ENCODE peak calls at places on chromosomes 11 and 22, in five cellular contexts. One of them, this sample, is unnamed.

GRCh38 chr22:26547426-26547825 is 35.2 kb upstream of the TFIP11 start:
- DNase-seq in psoas muscle: no peak
- DNase-seq in colonic mucosa: no peak
- DNase-seq in IMR-90: peak; percentile 11
- DNase-seq in CD8-positive, alpha-beta T cell: peak; percentile 13
- DNase-seq in this sample: no peak

GRCh38 chr11:13338437-13339069 is 61.0 kb downstream of the BMAL1 start:
- DNase-seq in psoas muscle: no peak
- DNase-seq in colonic mucosa: no peak
- DNase-seq in IMR-90: peak; percentile 69
- DNase-seq in CD8-positive, alpha-beta T cell: no peak
- DNase-seq in this sample: peak; percentile 60

GRCh38 chr11:121067453-121067852 is 33.6 kb upstream of the TECTA start:
- DNase-seq in psoas muscle: no peak
- DNase-seq in colonic mucosa: no peak
- DNase-seq in IMR-90: peak; percentile 70
- DNase-seq in CD8-positive, alpha-beta T cell: no peak
- DNase-seq in this sample: peak; percentile 61

GRCh38 chr11:100830978-100831732 is 144.1 kb downstream of the ARHGAP42 start:
- DNase-seq in psoas muscle: no peak
- DNase-seq in colonic mucosa: no peak
- DNase-seq in IMR-90: peak; percentile 81
- DNase-seq in CD8-positive, alpha-beta T cell: no peak
- DNase-seq in this sample: peak; percentile 63

GRCh38 chr22:42745118-42745517 is 24.4 kb upstream of the A4GALT start:
- DNase-seq in psoas muscle: no peak
- DNase-seq in colonic mucosa: no peak
- DNase-seq in IMR-90: peak; percentile 75
- DNase-seq in CD8-positive, alpha-beta T cell: no peak
- DNase-seq in this sample: no peak

GRCh38 chr11:13889566-13890214 is 72.8 kb upstream of the SPON1 start:
- DNase-seq in psoas muscle: no peak
- DNase-seq in colonic mucosa: no peak
- DNase-seq in IMR-90: no peak
- DNase-seq in CD8-positive, alpha-beta T cell: no peak
- DNase-seq in this sample: no peak

GRCh38 chr11:134586726-134587125 is 174.7 kb upstream of the B3GAT1 start:
- DNase-seq in psoas muscle: no peak
- DNase-seq in colonic mucosa: no peak
- DNase-seq in IMR-90: no peak
- DNase-seq in CD8-positive, alpha-beta T cell: no peak
- DNase-seq in this sample: no peak

GRCh38 chr22:48842976-48843375 is 984.7 kb downstream of the BRD1 start:
- DNase-seq in psoas muscle: no peak
- DNase-seq in colonic mucosa: no peak
- DNase-seq in IMR-90: no peak
- DNase-seq in CD8-positive, alpha-beta T cell: no peak
- DNase-seq in this sample: no peak

GRCh38 chr22:25013634-25014033 is 61.1 kb downstream of the KIAA1671 start:
- DNase-seq in psoas muscle: no peak
- DNase-seq in colonic mucosa: peak; percentile 87
- DNase-seq in IMR-90: no peak
- DNase-seq in CD8-positive, alpha-beta T cell: no peak
- DNase-seq in this sample: no peak

GRCh38 chr11:68312117-68312779 is at the start of gene LRP5:
- DNase-seq in psoas muscle: no peak
- DNase-seq in colonic mucosa: no peak
- DNase-seq in IMR-90: peak; percentile 10
- DNase-seq in CD8-positive, alpha-beta T cell: no peak
- DNase-seq in this sample: peak; percentile 78

GRCh38 chr22:24037851-24038765 is 27.0 kb downstream of the CABIN1 start:
- DNase-seq in psoas muscle: no peak
- DNase-seq in colonic mucosa: no peak
- DNase-seq in IMR-90: no peak
- DNase-seq in CD8-positive, alpha-beta T cell: peak; percentile 52
- DNase-seq in this sample: no peak

GRCh38 chr11:2382927-2383822 is 6.1 kb downstream of the CD81 start:
- DNase-seq in psoas muscle: peak; percentile 81
- DNase-seq in colonic mucosa: no peak
- DNase-seq in IMR-90: peak; percentile 63
- DNase-seq in CD8-positive, alpha-beta T cell: no peak
- DNase-seq in this sample: no peak

GRCh38 chr11:72683782-72684200 is 9.6 kb upstream of the PDE2A start:
- DNase-seq in psoas muscle: peak; percentile 71
- DNase-seq in colonic mucosa: peak; percentile 69
- DNase-seq in IMR-90: peak; percentile 19
- DNase-seq in CD8-positive, alpha-beta T cell: peak; percentile 71
- DNase-seq in this sample: peak; percentile 70

GRCh38 chr11:19931141-19931767 is 218.6 kb downstream of the NAV2 start:
- DNase-seq in psoas muscle: no peak
- DNase-seq in colonic mucosa: no peak
- DNase-seq in IMR-90: no peak
- DNase-seq in CD8-positive, alpha-beta T cell: no peak
- DNase-seq in this sample: peak; percentile 79

GRCh38 chr11:106821291-106821690 is 197.0 kb downstream of the GUCY1A2 start:
- DNase-seq in psoas muscle: no peak
- DNase-seq in colonic mucosa: no peak
- DNase-seq in IMR-90: no peak
- DNase-seq in CD8-positive, alpha-beta T cell: no peak
- DNase-seq in this sample: no peak

GRCh38 chr11:29937526-29937925 is 79.3 kb downstream of the KCNA4 start:
- DNase-seq in psoas muscle: no peak
- DNase-seq in colonic mucosa: no peak
- DNase-seq in IMR-90: no peak
- DNase-seq in CD8-positive, alpha-beta T cell: no peak
- DNase-seq in this sample: no peak

GRCh38 chr11:95794086-95794485 is 3.8 kb downstream of the CEP57 start:
- DNase-seq in psoas muscle: no peak
- DNase-seq in colonic mucosa: no peak
- DNase-seq in IMR-90: peak; percentile 26
- DNase-seq in CD8-positive, alpha-beta T cell: no peak
- DNase-seq in this sample: no peak

GRCh38 chr11:60016881-60017280 is at the start of gene OOSP4B:
- DNase-seq in psoas muscle: no peak
- DNase-seq in colonic mucosa: no peak
- DNase-seq in IMR-90: no peak
- DNase-seq in CD8-positive, alpha-beta T cell: no peak
- DNase-seq in this sample: no peak

GRCh38 chr22:44892243-44892642 is 117.6 kb downstream of the PHF21B start:
- DNase-seq in psoas muscle: no peak
- DNase-seq in colonic mucosa: no peak
- DNase-seq in IMR-90: no peak
- DNase-seq in CD8-positive, alpha-beta T cell: no peak
- DNase-seq in this sample: no peak

GRCh38 chr22:36384766-36385400 is 2.9 kb downstream of the MYH9 start:
- DNase-seq in psoas muscle: no peak
- DNase-seq in colonic mucosa: no peak
- DNase-seq in IMR-90: no peak
- DNase-seq in CD8-positive, alpha-beta T cell: peak; percentile 69
- DNase-seq in this sample: peak; percentile 58

GRCh38 chr11:87063982-87064381 is 26.2 kb downstream of the TMEM135 start:
- DNase-seq in psoas muscle: no peak
- DNase-seq in colonic mucosa: no peak
- DNase-seq in IMR-90: peak; percentile 19
- DNase-seq in CD8-positive, alpha-beta T cell: no peak
- DNase-seq in this sample: no peak

GRCh38 chr11:36030707-36031365 is 87.0 kb downstream of the LDLRAD3 start:
- DNase-seq in psoas muscle: no peak
- DNase-seq in colonic mucosa: no peak
- DNase-seq in IMR-90: peak; percentile 78
- DNase-seq in CD8-positive, alpha-beta T cell: no peak
- DNase-seq in this sample: peak; percentile 79

GRCh38 chr11:125918140-125918840 is 14.0 kb downstream of the DDX25 start:
- DNase-seq in psoas muscle: no peak
- DNase-seq in colonic mucosa: no peak
- DNase-seq in IMR-90: no peak
- DNase-seq in CD8-positive, alpha-beta T cell: no peak
- DNase-seq in this sample: no peak

GRCh38 chr11:95767498-95767897 is 22.1 kb downstream of the FAM76B start:
- DNase-seq in psoas muscle: no peak
- DNase-seq in colonic mucosa: no peak
- DNase-seq in IMR-90: peak; percentile 79
- DNase-seq in CD8-positive, alpha-beta T cell: no peak
- DNase-seq in this sample: peak; percentile 85

GRCh38 chr22:21569459-21570161 is 2.1 kb downstream of the UBE2L3 start:
- DNase-seq in psoas muscle: no peak
- DNase-seq in colonic mucosa: no peak
- DNase-seq in IMR-90: no peak
- DNase-seq in CD8-positive, alpha-beta T cell: no peak
- DNase-seq in this sample: no peak

GRCh38 chr11:131253885-131254204 is 116.6 kb upstream of the NTM start:
- DNase-seq in psoas muscle: no peak
- DNase-seq in colonic mucosa: no peak
- DNase-seq in IMR-90: peak; percentile 10
- DNase-seq in CD8-positive, alpha-beta T cell: no peak
- DNase-seq in this sample: peak; percentile 33

GRCh38 chr11:19789840-19790710 is 77.4 kb downstream of the NAV2 start:
- DNase-seq in psoas muscle: no peak
- DNase-seq in colonic mucosa: peak; percentile 84
- DNase-seq in IMR-90: peak; percentile 34
- DNase-seq in CD8-positive, alpha-beta T cell: no peak
- DNase-seq in this sample: peak; percentile 35

GRCh38 chr11:74731301-74732094 is at the start of gene CHRDL2:
- DNase-seq in psoas muscle: peak; percentile 25
- DNase-seq in colonic mucosa: no peak
- DNase-seq in IMR-90: peak; percentile 34
- DNase-seq in CD8-positive, alpha-beta T cell: no peak
- DNase-seq in this sample: peak; percentile 76

DNA sequence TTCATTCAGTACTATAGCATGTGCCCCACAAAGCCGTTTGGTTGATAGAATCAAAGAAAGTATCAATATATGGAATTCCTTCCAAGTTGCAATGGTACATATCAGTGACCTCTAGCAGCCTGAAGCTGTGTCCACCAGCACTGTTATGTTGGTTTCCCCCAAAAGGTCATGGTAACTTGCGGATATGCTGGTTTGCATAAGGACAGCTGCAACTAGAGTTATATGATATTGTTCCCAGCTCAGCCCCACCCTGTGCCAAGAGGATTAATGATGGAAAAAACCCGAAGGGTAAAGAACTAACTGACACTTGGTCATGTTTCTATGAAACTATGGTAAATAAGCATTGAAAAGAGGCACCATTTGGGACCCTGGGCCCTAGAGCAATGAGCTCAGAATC is 93.5 kb downstream of the PDHX start:
- DNase-seq in psoas muscle: no peak
- DNase-seq in colonic mucosa: no peak
- DNase-seq in IMR-90: no peak
- DNase-seq in CD8-positive, alpha-beta T cell: no peak
- DNase-seq in this sample: no peak
- H3K4me1 ChIP-seq in psoas muscle: peaks cover 22% of the 10 kb centered on the region
- H3K4me1 ChIP-seq in colonic mucosa: peaks cover 6% of the 10 kb centered on the region
- H3K4me1 ChIP-seq in IMR-90: peaks cover 30% of the 10 kb centered on the region
- H3K4me1 ChIP-seq in CD8-positive, alpha-beta T cell: peaks cover 29% of the 10 kb centered on the region
- H3K4me1 ChIP-seq in this sample: peaks cover 40% of the 10 kb centered on the region

DNA sequence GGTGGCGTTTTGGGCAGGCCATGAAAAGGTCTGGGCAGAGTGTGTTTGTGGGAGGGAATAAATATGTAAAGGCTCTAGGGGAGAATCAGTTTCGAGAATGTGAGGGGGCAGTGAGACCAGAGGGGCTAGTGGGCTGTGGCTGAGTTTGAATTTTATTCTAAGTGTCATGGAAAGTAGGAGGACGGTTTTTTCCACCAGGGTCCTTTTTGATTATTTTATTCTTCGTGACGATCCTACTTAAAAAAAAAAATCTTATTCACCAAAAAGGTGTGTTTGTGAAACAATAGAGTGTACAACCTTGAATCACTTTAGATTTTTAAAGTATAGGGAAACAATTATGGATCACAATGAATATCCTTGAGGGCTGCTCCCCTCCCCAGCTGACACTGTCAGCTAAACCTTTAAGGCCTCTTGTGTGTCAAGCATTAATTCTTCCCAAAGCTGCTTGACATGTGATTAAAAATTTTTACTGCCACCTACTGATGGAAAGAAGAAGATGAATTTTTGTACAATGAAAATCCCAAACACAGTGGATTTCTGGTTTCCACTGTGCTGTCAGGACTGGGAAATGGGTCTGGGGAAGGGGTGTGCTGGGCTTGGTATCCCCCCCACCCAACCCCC is 107.5 kb upstream of the OR4B1 start:
- DNase-seq in psoas muscle: no peak
- DNase-seq in colonic mucosa: no peak
- DNase-seq in IMR-90: peak; percentile 63
- DNase-seq in CD8-positive, alpha-beta T cell: no peak
- DNase-seq in this sample: peak; percentile 74
- H3K4me3 ChIP-seq in psoas muscle: peak overlapping the region; percentile 49
- H3K4me3 ChIP-seq in colonic mucosa: no peak overlapping the region
- H3K4me3 ChIP-seq in IMR-90: no peak overlapping the region
- H3K4me3 ChIP-seq in CD8-positive, alpha-beta T cell: peak overlapping the region; percentile 40
- H3K4me3 ChIP-seq in this sample: no peak overlapping the region

GRCh38 chr11:45090607-45091006 is 55.8 kb upstream of the PRDM11 start:
- DNase-seq in psoas muscle: no peak
- DNase-seq in colonic mucosa: no peak
- DNase-seq in IMR-90: no peak
- DNase-seq in CD8-positive, alpha-beta T cell: no peak
- DNase-seq in this sample: no peak

GRCh38 chr11:45087761-45088160 is 58.7 kb upstream of the PRDM11 start:
- DNase-seq in psoas muscle: no peak
- DNase-seq in colonic mucosa: no peak
- DNase-seq in IMR-90: no peak
- DNase-seq in CD8-positive, alpha-beta T cell: no peak
- DNase-seq in this sample: no peak

GRCh38 chr11:45089251-45089650 is 57.2 kb upstream of the PRDM11 start:
- DNase-seq in psoas muscle: peak; percentile 87
- DNase-seq in colonic mucosa: peak; percentile 52
- DNase-seq in IMR-90: peak; percentile 93
- DNase-seq in CD8-positive, alpha-beta T cell: no peak
- DNase-seq in this sample: peak; percentile 97

GRCh38 chr11:45091563-45092392 is 54.7 kb upstream of the PRDM11 start:
- DNase-seq in psoas muscle: no peak
- DNase-seq in colonic mucosa: no peak
- DNase-seq in IMR-90: no peak
- DNase-seq in CD8-positive, alpha-beta T cell: no peak
- DNase-seq in this sample: peak; percentile 81

GRCh38 chr11:45089845-45090499 is 56.5 kb upstream of the PRDM11 start:
- DNase-seq in psoas muscle: no peak
- DNase-seq in colonic mucosa: no peak
- DNase-seq in IMR-90: peak; percentile 37
- DNase-seq in CD8-positive, alpha-beta T cell: no peak
- DNase-seq in this sample: peak; percentile 82
- H3K4me1 ChIP-seq in psoas muscle: peaks cover 21% of the 10 kb centered on the region
- H3K4me1 ChIP-seq in colonic mucosa: no peaks in the 10 kb centered on the region
- H3K4me1 ChIP-seq in IMR-90: peaks cover 39% of the 10 kb centered on the region
- H3K4me1 ChIP-seq in CD8-positive, alpha-beta T cell: peaks cover 13% of the 10 kb centered on the region
- H3K4me1 ChIP-seq in this sample: peaks cover 62% of the 10 kb centered on the region

GRCh38 chr22:50289942-50290630 is 17.4 kb downstream of the PLXNB2 start:
- DNase-seq in psoas muscle: no peak
- DNase-seq in colonic mucosa: no peak
- DNase-seq in IMR-90: no peak
- DNase-seq in CD8-positive, alpha-beta T cell: no peak
- DNase-seq in this sample: no peak

GRCh38 chr22:50294319-50294656 is 13.2 kb downstream of the PLXNB2 start:
- DNase-seq in psoas muscle: no peak
- DNase-seq in colonic mucosa: no peak
- DNase-seq in IMR-90: no peak
- DNase-seq in CD8-positive, alpha-beta T cell: no peak
- DNase-seq in this sample: no peak

GRCh38 chr22:50289151-50289941 is 18.1 kb downstream of the PLXNB2 start:
- DNase-seq in psoas muscle: no peak
- DNase-seq in colonic mucosa: no peak
- DNase-seq in IMR-90: no peak
- DNase-seq in CD8-positive, alpha-beta T cell: no peak
- DNase-seq in this sample: no peak

GRCh38 chr22:50293441-50294318 is 13.8 kb downstream of the PLXNB2 start:
- DNase-seq in psoas muscle: peak; percentile 50
- DNase-seq in colonic mucosa: peak; percentile 90
- DNase-seq in IMR-90: peak; percentile 60
- DNase-seq in CD8-positive, alpha-beta T cell: peak; percentile 19
- DNase-seq in this sample: peak; percentile 89

GRCh38 chr22:50292643-50293440 is 14.6 kb downstream of the PLXNB2 start:
- DNase-seq in psoas muscle: no peak
- DNase-seq in colonic mucosa: no peak
- DNase-seq in IMR-90: no peak
- DNase-seq in CD8-positive, alpha-beta T cell: peak; percentile 22
- DNase-seq in this sample: no peak
- H3K4me3 ChIP-seq in psoas muscle: peak overlapping the region; percentile 38
- H3K4me3 ChIP-seq in colonic mucosa: peak overlapping the region; percentile 21
- H3K4me3 ChIP-seq in IMR-90: peak overlapping the region; percentile 41
- H3K4me3 ChIP-seq in CD8-positive, alpha-beta T cell: peak overlapping the region; percentile 50
- H3K4me3 ChIP-seq in this sample: peak overlapping the region; percentile 56

This sample was measured in adipocyte.